ENCODE peak calls at places on chromosomes 2 and 18, in nine cellular contexts. T is activated CD8-positive, alpha-beta T cell treated with anti-CD3 and anti-CD28 coated beads for 36 hours; Q is fibroblast of lung; E is PC-3; P is cardiac muscle cell; J is thoracic aorta; H is testis; M is fibroblast of the aortic adventitia; G is upper lobe of right lung. B is an unnamed sample.

GRCh38 chr2:239836021-239836765 is 188.9 kb downstream of the NDUFA10 start:
- DNase-seq in T (no peak), Q (no peak), E (no peak), P (no peak), J (no peak), H (peak; percentile 2), M (no peak), G (peak; percentile 42), B (no peak)

GRCh38 chr2:101083613-101084012 is 67.6 kb downstream of the TBC1D8 start:
- DNase-seq in T (no peak), Q (no peak), E (no peak), P (no peak), J (no peak), H (no peak), M (no peak), G (no peak), B (no peak)

GRCh38 chr2:152814475-152815030 is 96.1 kb downstream of the ARL6IP6 start:
- DNase-seq in T (no peak), Q (peak; percentile 66), E (peak; percentile 38), P (no peak), J (no peak), H (no peak), M (no peak), G (no peak), B (no peak)

GRCh38 chr2:54206596-54206995 is 49.4 kb downstream of the TSPYL6 start:
- DNase-seq in T (no peak), Q (peak; percentile 29), E (peak; percentile 68), P (peak; percentile 45), J (no peak), H (no peak), M (peak; percentile 77), G (no peak), B (peak; percentile 13)

GRCh38 chr2:233116946-233117345 is 56.8 kb downstream of the INPP5D start:
- DNase-seq in T (no peak), Q (no peak), E (no peak), P (no peak), J (no peak), H (no peak), M (no peak), G (peak; percentile 61), B (no peak)

GRCh38 chr2:120959426-120959825 is 223.8 kb downstream of the GLI2 start:
- DNase-seq in T (no peak), Q (peak; percentile 73), E (no peak), P (no peak), J (no peak), H (peak; percentile 51), M (no peak), G (no peak), B (no peak)

GRCh38 chr2:54551123-54551756 is 95.1 kb downstream of the SPTBN1 start:
- DNase-seq in T (no peak), Q (no peak), E (no peak), P (no peak), J (no peak), H (no peak), M (no peak), G (no peak), B (no peak)

GRCh38 chr18:2992995-2993877 is 19.7 kb downstream of the LPIN2 start:
- DNase-seq in T (no peak), Q (no peak), E (no peak), P (no peak), J (no peak), H (no peak), M (no peak), G (no peak), B (no peak)

GRCh38 chr2:226478121-226478809 is 321.4 kb downstream of the IRS1 start:
- DNase-seq in T (no peak), Q (peak; percentile 97), E (peak; percentile 52), P (peak; percentile 47), J (peak; percentile 21), H (peak; percentile 28), M (peak; percentile 92), G (no peak), B (no peak)

GRCh38 chr2:127564429-127565260 is 29.2 kb downstream of the MYO7B start:
- DNase-seq in T (no peak), Q (no peak), E (no peak), P (no peak), J (no peak), H (no peak), M (no peak), G (no peak), B (no peak)

GRCh38 chr2:128390991-128391630 is 72.4 kb upstream of the HS6ST1 start:
- DNase-seq in T (no peak), Q (no peak), E (no peak), P (no peak), J (no peak), H (no peak), M (no peak), G (peak; percentile 16), B (no peak)

GRCh38 chr2:147913701-147914480 is 69.1 kb downstream of the ACVR2A start:
- DNase-seq in T (no peak), Q (peak; percentile 25), E (no peak), P (peak; percentile 22), J (no peak), H (no peak), M (peak; percentile 49), G (no peak), B (no peak)

GRCh38 chr2:222042666-222043065 is 256.1 kb downstream of the PAX3 start:
- DNase-seq in T (no peak), Q (no peak), E (no peak), P (no peak), J (no peak), H (no peak), M (no peak), G (no peak), B (no peak)

GRCh38 chr2:222038086-222038802 is 260.6 kb downstream of the PAX3 start:
- DNase-seq in T (no peak), Q (peak; percentile 72), E (peak; percentile 46), P (peak; percentile 39), J (no peak), H (no peak), M (peak; percentile 3), G (no peak), B (no peak)

GRCh38 chr2:222040333-222040732 is 258.5 kb downstream of the PAX3 start:
- DNase-seq in T (no peak), Q (no peak), E (no peak), P (no peak), J (no peak), H (no peak), M (no peak), G (no peak), B (no peak)

GRCh38 chr2:222039821-222040220 is 259.0 kb downstream of the PAX3 start:
- DNase-seq in T (no peak), Q (no peak), E (no peak), P (no peak), J (no peak), H (no peak), M (no peak), G (no peak), B (no peak)

GRCh38 chr2:222043897-222044296 is 254.9 kb downstream of the PAX3 start:
- DNase-seq in T (no peak), Q (no peak), E (no peak), P (no peak), J (no peak), H (no peak), M (no peak), G (no peak), B (no peak)
- TF ChIP-seq CTCF in T (no peak), Q (no peak), E (no peak), P (no peak), J (no peak), H (no peak), M (no peak), G (no peak), B (no peak)

DNA sequence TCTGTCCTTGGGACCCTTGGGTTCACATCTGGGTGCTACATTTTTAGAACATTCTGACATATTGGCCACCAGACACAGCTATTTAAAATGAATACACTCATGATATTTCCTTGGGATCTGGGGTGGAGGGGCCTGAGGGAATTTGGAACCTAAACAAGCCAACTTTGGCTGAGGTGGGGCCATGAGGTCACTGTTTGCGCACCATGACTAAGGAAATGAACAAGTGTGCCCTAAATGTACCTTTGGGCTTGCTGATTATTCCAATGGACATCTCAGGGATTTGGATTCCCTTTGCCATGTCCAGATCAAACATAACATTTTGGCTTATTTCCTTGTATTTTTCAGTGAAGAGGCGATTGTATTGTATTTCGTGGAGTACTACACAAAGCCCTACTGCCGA is 80.5 kb upstream of the SEC11C start:
- DNase-seq in T (no peak), Q (no peak), E (peak; percentile 67), P (no peak), J (no peak), H (no peak), M (no peak), G (no peak), B (no peak)
- TF ChIP-seq CTCF in T (no peak), Q (no peak), E (no peak), P (no peak), J (no peak), H (no peak), M (no peak), G (no peak), B (no peak)

GRCh38 chr2:108069515-108070310 is 83.4 kb downstream of the SLC5A7 start:
- DNase-seq in T (no peak), Q (no peak), E (peak; percentile 29), P (no peak), J (no peak), H (no peak), M (no peak), G (no peak), B (no peak)
- TF ChIP-seq CTCF in T (no peak), Q (no peak), E (peak; percentile 44), P (no peak), J (no peak), H (no peak), M (no peak), G (no peak), B (peak; percentile 21)

GRCh38 chr2:235804676-235805075 is 310.8 kb downstream of the AGAP1 start:
- DNase-seq in T (no peak), Q (no peak), E (no peak), P (no peak), J (no peak), H (no peak), M (no peak), G (no peak), B (no peak)

GRCh38 chr2:235807347-235807746 is 313.5 kb downstream of the AGAP1 start:
- DNase-seq in T (no peak), Q (no peak), E (no peak), P (no peak), J (no peak), H (no peak), M (no peak), G (no peak), B (no peak)

GRCh38 chr2:235799281-235799680 is 305.4 kb downstream of the AGAP1 start:
- DNase-seq in T (no peak), Q (no peak), E (no peak), P (no peak), J (no peak), H (no peak), M (no peak), G (no peak), B (no peak)

GRCh38 chr2:235802542-235802941 is 308.7 kb downstream of the AGAP1 start:
- DNase-seq in T (no peak), Q (no peak), E (no peak), P (no peak), J (no peak), H (no peak), M (no peak), G (no peak), B (no peak)

DNA sequence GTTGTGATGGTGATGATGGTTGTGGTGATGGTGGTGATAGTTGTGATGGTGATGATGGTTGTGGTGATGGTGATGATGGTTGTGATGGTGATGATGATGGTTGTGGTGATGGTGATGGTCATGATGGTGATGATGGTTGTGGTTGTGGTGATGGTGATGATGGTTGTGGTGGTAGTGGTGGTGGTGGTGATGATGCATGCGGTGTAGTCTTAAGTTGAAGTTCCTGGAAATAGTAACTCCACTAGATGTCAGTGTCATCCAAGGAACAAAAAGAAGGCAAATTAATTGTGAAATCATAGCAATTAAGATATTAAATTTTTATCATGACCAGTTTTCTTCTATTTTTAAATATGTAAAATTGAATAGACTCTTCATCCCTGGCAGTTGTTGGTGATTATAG is 309.2 kb downstream of the AGAP1 start:
- DNase-seq in T (no peak), Q (peak; percentile 9), E (no peak), P (no peak), J (no peak), H (no peak), M (no peak), G (no peak), B (no peak)
- TF ChIP-seq CTCF in T (no peak), Q (no peak), E (peak; percentile 37), P (peak; percentile 27), J (no peak), H (no peak), M (peak; percentile 15), G (no peak), B (no peak)

B was measured in Panc1.